ENCODE peak calls at places on chromosomes 13 and 19, in seven cellular contexts. One of them, this sample, is unnamed.

GRCh38 chr13:28680541-28680940 is 21.6 kb downstream of the POMP start:
- DNase-seq in adrenal gland: no peak
- DNase-seq in caudate nucleus: no peak
- DNase-seq in activated naive CD4-positive, alpha-beta T cell: no peak
- DNase-seq in neural crest cell: no peak
- DNase-seq in SHP77 treated with DMSO at 0.1 percent for 48 hours: no peak
- DNase-seq in Calu3: no peak
- DNase-seq in this sample: no peak

GRCh38 chr19:14674764-14675163 is at the start of gene ADGRE3:
- DNase-seq in activated naive CD4-positive, alpha-beta T cell: no peak
- DNase-seq in adrenal gland: no peak
- DNase-seq in SHP77 treated with DMSO at 0.1 percent for 48 hours: no peak
- DNase-seq in Calu3: no peak
- DNase-seq in neural crest cell: no peak
- DNase-seq in caudate nucleus: no peak
- DNase-seq in this sample: no peak

GRCh38 chr13:45823583-45823982 is 28.0 kb downstream of the SIAH3 start:
- DNase-seq in activated naive CD4-positive, alpha-beta T cell: no peak
- DNase-seq in adrenal gland: no peak
- DNase-seq in caudate nucleus: no peak
- DNase-seq in SHP77 treated with DMSO at 0.1 percent for 48 hours: no peak
- DNase-seq in Calu3: no peak
- DNase-seq in neural crest cell: no peak
- DNase-seq in this sample: no peak

GRCh38 chr13:26502826-26503225 is 54.7 kb upstream of the WASF3 start:
- DNase-seq in activated naive CD4-positive, alpha-beta T cell: peak; percentile 3
- DNase-seq in Calu3: no peak
- DNase-seq in adrenal gland: no peak
- DNase-seq in neural crest cell: no peak
- DNase-seq in SHP77 treated with DMSO at 0.1 percent for 48 hours: no peak
- DNase-seq in caudate nucleus: no peak
- DNase-seq in this sample: no peak

GRCh38 chr19:21474671-21475181 is 30.7 kb upstream of the ZNF429 start:
- DNase-seq in SHP77 treated with DMSO at 0.1 percent for 48 hours: no peak
- DNase-seq in adrenal gland: peak; percentile 86
- DNase-seq in neural crest cell: peak; percentile 75
- DNase-seq in Calu3: no peak
- DNase-seq in activated naive CD4-positive, alpha-beta T cell: peak; percentile 33
- DNase-seq in caudate nucleus: peak; percentile 63
- DNase-seq in this sample: peak; percentile 78

GRCh38 chr13:40665754-40666057 is 735 bp downstream of the FOXO1 start:
- DNase-seq in adrenal gland: no peak
- DNase-seq in activated naive CD4-positive, alpha-beta T cell: no peak
- DNase-seq in Calu3: no peak
- DNase-seq in SHP77 treated with DMSO at 0.1 percent for 48 hours: no peak
- DNase-seq in caudate nucleus: no peak
- DNase-seq in neural crest cell: no peak
- DNase-seq in this sample: no peak

GRCh38 chr19:30402790-30403189 is 30.6 kb downstream of the ZNF536 start:
- DNase-seq in adrenal gland: no peak
- DNase-seq in activated naive CD4-positive, alpha-beta T cell: no peak
- DNase-seq in Calu3: no peak
- DNase-seq in caudate nucleus: no peak
- DNase-seq in neural crest cell: no peak
- DNase-seq in SHP77 treated with DMSO at 0.1 percent for 48 hours: no peak
- DNase-seq in this sample: no peak

GRCh38 chr19:10305139-10305806 is 4.3 kb downstream of the ZGLP1 start:
- DNase-seq in SHP77 treated with DMSO at 0.1 percent for 48 hours: no peak
- DNase-seq in activated naive CD4-positive, alpha-beta T cell: no peak
- DNase-seq in neural crest cell: no peak
- DNase-seq in Calu3: no peak
- DNase-seq in adrenal gland: peak; percentile 34
- DNase-seq in caudate nucleus: no peak
- DNase-seq in this sample: no peak

GRCh38 chr13:62846302-62846701 is 1430.7 kb upstream of the PCDH20 start:
- DNase-seq in Calu3: no peak
- DNase-seq in caudate nucleus: no peak
- DNase-seq in SHP77 treated with DMSO at 0.1 percent for 48 hours: no peak
- DNase-seq in adrenal gland: no peak
- DNase-seq in neural crest cell: no peak
- DNase-seq in activated naive CD4-positive, alpha-beta T cell: no peak
- DNase-seq in this sample: no peak

GRCh38 chr13:36192166-36192565 is 22.2 kb downstream of the SOHLH2 start:
- DNase-seq in caudate nucleus: no peak
- DNase-seq in activated naive CD4-positive, alpha-beta T cell: no peak
- DNase-seq in SHP77 treated with DMSO at 0.1 percent for 48 hours: peak; percentile 88
- DNase-seq in Calu3: no peak
- DNase-seq in adrenal gland: no peak
- DNase-seq in neural crest cell: no peak
- DNase-seq in this sample: no peak

GRCh38 chr13:30915691-30916541 is 9.8 kb downstream of the MEDAG start:
- DNase-seq in activated naive CD4-positive, alpha-beta T cell: no peak
- DNase-seq in Calu3: no peak
- DNase-seq in caudate nucleus: no peak
- DNase-seq in neural crest cell: no peak
- DNase-seq in adrenal gland: no peak
- DNase-seq in SHP77 treated with DMSO at 0.1 percent for 48 hours: no peak
- DNase-seq in this sample: no peak

GRCh38 chr13:47632311-47632710 is 368.8 kb downstream of the SUCLA2 start:
- DNase-seq in activated naive CD4-positive, alpha-beta T cell: no peak
- DNase-seq in neural crest cell: no peak
- DNase-seq in caudate nucleus: no peak
- DNase-seq in adrenal gland: no peak
- DNase-seq in SHP77 treated with DMSO at 0.1 percent for 48 hours: no peak
- DNase-seq in Calu3: no peak
- DNase-seq in this sample: no peak

GRCh38 chr13:114124921-114125320 is 7.5 kb downstream of the RASA3 start:
- DNase-seq in caudate nucleus: no peak
- DNase-seq in SHP77 treated with DMSO at 0.1 percent for 48 hours: no peak
- DNase-seq in neural crest cell: no peak
- DNase-seq in Calu3: no peak
- DNase-seq in adrenal gland: no peak
- DNase-seq in activated naive CD4-positive, alpha-beta T cell: no peak
- DNase-seq in this sample: no peak

GRCh38 chr19:39349326-39349725 is 7.1 kb downstream of the SAMD4B start:
- DNase-seq in adrenal gland: no peak
- DNase-seq in neural crest cell: no peak
- DNase-seq in SHP77 treated with DMSO at 0.1 percent for 48 hours: no peak
- DNase-seq in activated naive CD4-positive, alpha-beta T cell: no peak
- DNase-seq in Calu3: no peak
- DNase-seq in caudate nucleus: no peak
- DNase-seq in this sample: no peak

GRCh38 chr19:48249502-48250014 is 6.2 kb downstream of the CARD8 start:
- DNase-seq in Calu3: no peak
- DNase-seq in SHP77 treated with DMSO at 0.1 percent for 48 hours: no peak
- DNase-seq in adrenal gland: peak; percentile 58
- DNase-seq in activated naive CD4-positive, alpha-beta T cell: no peak
- DNase-seq in neural crest cell: no peak
- DNase-seq in caudate nucleus: no peak
- DNase-seq in this sample: no peak

GRCh38 chr13:24215007-24215633 is 54.6 kb downstream of the SPATA13 start:
- DNase-seq in caudate nucleus: no peak
- DNase-seq in activated naive CD4-positive, alpha-beta T cell: no peak
- DNase-seq in neural crest cell: no peak
- DNase-seq in Calu3: no peak
- DNase-seq in adrenal gland: no peak
- DNase-seq in SHP77 treated with DMSO at 0.1 percent for 48 hours: no peak
- DNase-seq in this sample: no peak

GRCh38 chr19:32558607-32559228 is 22.3 kb upstream of the PDCD5 start:
- DNase-seq in activated naive CD4-positive, alpha-beta T cell: no peak
- DNase-seq in SHP77 treated with DMSO at 0.1 percent for 48 hours: no peak
- DNase-seq in Calu3: no peak
- DNase-seq in caudate nucleus: no peak
- DNase-seq in neural crest cell: no peak
- DNase-seq in adrenal gland: no peak
- DNase-seq in this sample: no peak

GRCh38 chr19:28864024-28864503 is 348.9 kb downstream of the UQCRFS1 start:
- DNase-seq in caudate nucleus: no peak
- DNase-seq in Calu3: no peak
- DNase-seq in SHP77 treated with DMSO at 0.1 percent for 48 hours: no peak
- DNase-seq in activated naive CD4-positive, alpha-beta T cell: no peak
- DNase-seq in adrenal gland: peak; percentile 30
- DNase-seq in neural crest cell: no peak
- DNase-seq in this sample: no peak

GRCh38 chr13:89784161-89784809 is 1563.2 kb upstream of the MIR17HG start:
- DNase-seq in caudate nucleus: no peak
- DNase-seq in Calu3: no peak
- DNase-seq in adrenal gland: no peak
- DNase-seq in SHP77 treated with DMSO at 0.1 percent for 48 hours: no peak
- DNase-seq in activated naive CD4-positive, alpha-beta T cell: no peak
- DNase-seq in neural crest cell: no peak
- DNase-seq in this sample: no peak